ENCODE peak calls at places on chromosomes 4 and X, in nine cellular contexts. One of them, this sample, is unnamed.

GRCh38 chr4:96036781-96037180 is 196.9 kb downstream of the PDHA2 start:
- ATAC-seq in HCT116: no peak
- ATAC-seq in right cardiac atrium: no peak
- ATAC-seq in foreskin keratinocyte: no peak
- ATAC-seq in T-helper 17 cell: no peak
- ATAC-seq in Right ventricle myocardium inferior: no peak
- ATAC-seq in left cardiac atrium: no peak
- ATAC-seq in heart right ventricle: peak
- ATAC-seq in stimulated activated memory B cell treated with anti-CD40 and anti-IgM and Interleukin-4, amounts not matched to agents 10 μg/mL and 1 μg/mL and 100 μg/mL, for 72 hours: no peak
- ATAC-seq in this sample: no peak

GRCh38 chrX:17643528-17643927 is 93.8 kb upstream of the SCML1 start:
- ATAC-seq in HCT116: no peak
- ATAC-seq in right cardiac atrium: no peak
- ATAC-seq in foreskin keratinocyte: no peak
- ATAC-seq in T-helper 17 cell: no peak
- ATAC-seq in Right ventricle myocardium inferior: no peak
- ATAC-seq in left cardiac atrium: no peak
- ATAC-seq in heart right ventricle: no peak
- ATAC-seq in stimulated activated memory B cell treated with anti-CD40 and anti-IgM and Interleukin-4, amounts not matched to agents 10 μg/mL and 1 μg/mL and 100 μg/mL, for 72 hours: no peak
- ATAC-seq in this sample: no peak

GRCh38 chr4:182273191-182273935 is 30.2 kb downstream of the TENM3 start:
- ATAC-seq in HCT116: no peak
- ATAC-seq in right cardiac atrium: no peak
- ATAC-seq in foreskin keratinocyte: no peak
- ATAC-seq in T-helper 17 cell: no peak
- ATAC-seq in Right ventricle myocardium inferior: no peak
- ATAC-seq in left cardiac atrium: no peak
- ATAC-seq in heart right ventricle: no peak
- ATAC-seq in stimulated activated memory B cell treated with anti-CD40 and anti-IgM and Interleukin-4, amounts not matched to agents 10 μg/mL and 1 μg/mL and 100 μg/mL, for 72 hours: no peak
- ATAC-seq in this sample: no peak

GRCh38 chrX:129653985-129654651 is 638 bp downstream of the APLN start:
- ATAC-seq in HCT116: peak
- ATAC-seq in right cardiac atrium: peak
- ATAC-seq in foreskin keratinocyte: peak
- ATAC-seq in T-helper 17 cell: peak
- ATAC-seq in Right ventricle myocardium inferior: peak
- ATAC-seq in left cardiac atrium: peak
- ATAC-seq in heart right ventricle: peak
- ATAC-seq in stimulated activated memory B cell treated with anti-CD40 and anti-IgM and Interleukin-4, amounts not matched to agents 10 μg/mL and 1 μg/mL and 100 μg/mL, for 72 hours: peak
- ATAC-seq in this sample: peak

GRCh38 chr4:36476135-36476534 is 194.7 kb downstream of the DTHD1 start:
- ATAC-seq in HCT116: no peak
- ATAC-seq in right cardiac atrium: no peak
- ATAC-seq in foreskin keratinocyte: no peak
- ATAC-seq in T-helper 17 cell: no peak
- ATAC-seq in Right ventricle myocardium inferior: no peak
- ATAC-seq in left cardiac atrium: peak
- ATAC-seq in heart right ventricle: no peak
- ATAC-seq in stimulated activated memory B cell treated with anti-CD40 and anti-IgM and Interleukin-4, amounts not matched to agents 10 μg/mL and 1 μg/mL and 100 μg/mL, for 72 hours: no peak
- ATAC-seq in this sample: no peak

GRCh38 chr4:86720508-86721068 is 126.5 kb downstream of the PTPN13 start:
- ATAC-seq in HCT116: no peak
- ATAC-seq in right cardiac atrium: no peak
- ATAC-seq in foreskin keratinocyte: no peak
- ATAC-seq in T-helper 17 cell: no peak
- ATAC-seq in Right ventricle myocardium inferior: no peak
- ATAC-seq in left cardiac atrium: no peak
- ATAC-seq in heart right ventricle: no peak
- ATAC-seq in stimulated activated memory B cell treated with anti-CD40 and anti-IgM and Interleukin-4, amounts not matched to agents 10 μg/mL and 1 μg/mL and 100 μg/mL, for 72 hours: no peak
- ATAC-seq in this sample: peak

GRCh38 chrX:97987979-97988378 is 1104.3 kb downstream of the RPA4 start:
- ATAC-seq in HCT116: no peak
- ATAC-seq in right cardiac atrium: no peak
- ATAC-seq in foreskin keratinocyte: no peak
- ATAC-seq in T-helper 17 cell: no peak
- ATAC-seq in Right ventricle myocardium inferior: no peak
- ATAC-seq in left cardiac atrium: no peak
- ATAC-seq in heart right ventricle: no peak
- ATAC-seq in stimulated activated memory B cell treated with anti-CD40 and anti-IgM and Interleukin-4, amounts not matched to agents 10 μg/mL and 1 μg/mL and 100 μg/mL, for 72 hours: no peak
- ATAC-seq in this sample: no peak

GRCh38 chr4:158513246-158513645 is 8.4 kb upstream of the RXFP1 start:
- ATAC-seq in HCT116: no peak
- ATAC-seq in right cardiac atrium: no peak
- ATAC-seq in foreskin keratinocyte: no peak
- ATAC-seq in T-helper 17 cell: no peak
- ATAC-seq in Right ventricle myocardium inferior: no peak
- ATAC-seq in left cardiac atrium: no peak
- ATAC-seq in heart right ventricle: no peak
- ATAC-seq in stimulated activated memory B cell treated with anti-CD40 and anti-IgM and Interleukin-4, amounts not matched to agents 10 μg/mL and 1 μg/mL and 100 μg/mL, for 72 hours: no peak
- ATAC-seq in this sample: no peak

GRCh38 chrX:28586891-28587635 is at the start of gene IL1RAPL1:
- ATAC-seq in HCT116: peak
- ATAC-seq in right cardiac atrium: peak
- ATAC-seq in foreskin keratinocyte: peak
- ATAC-seq in T-helper 17 cell: no peak
- ATAC-seq in Right ventricle myocardium inferior: peak
- ATAC-seq in left cardiac atrium: peak
- ATAC-seq in heart right ventricle: peak
- ATAC-seq in stimulated activated memory B cell treated with anti-CD40 and anti-IgM and Interleukin-4, amounts not matched to agents 10 μg/mL and 1 μg/mL and 100 μg/mL, for 72 hours: no peak
- ATAC-seq in this sample: peak

GRCh38 chr4:188145626-188146025 is 6.4 kb downstream of the TRIML1 start:
- ATAC-seq in HCT116: no peak
- ATAC-seq in right cardiac atrium: no peak
- ATAC-seq in foreskin keratinocyte: no peak
- ATAC-seq in T-helper 17 cell: no peak
- ATAC-seq in Right ventricle myocardium inferior: no peak
- ATAC-seq in left cardiac atrium: no peak
- ATAC-seq in heart right ventricle: no peak
- ATAC-seq in stimulated activated memory B cell treated with anti-CD40 and anti-IgM and Interleukin-4, amounts not matched to agents 10 μg/mL and 1 μg/mL and 100 μg/mL, for 72 hours: no peak
- ATAC-seq in this sample: no peak

GRCh38 chrX:130714135-130714534 is 188.9 kb downstream of the ENOX2 start:
- ATAC-seq in HCT116: no peak
- ATAC-seq in right cardiac atrium: no peak
- ATAC-seq in foreskin keratinocyte: no peak
- ATAC-seq in T-helper 17 cell: no peak
- ATAC-seq in Right ventricle myocardium inferior: no peak
- ATAC-seq in left cardiac atrium: no peak
- ATAC-seq in heart right ventricle: no peak
- ATAC-seq in stimulated activated memory B cell treated with anti-CD40 and anti-IgM and Interleukin-4, amounts not matched to agents 10 μg/mL and 1 μg/mL and 100 μg/mL, for 72 hours: no peak
- ATAC-seq in this sample: no peak